ENCODE peak calls at places on chromosomes 4 and X, in eight cellular contexts. C is SJSA1; J is activated naive CD8-positive, alpha-beta T cell treated with anti-CD3 and anti-CD28 coated beads for 36 hours; B is BJ; Q is lower lobe of right lung; F is iris pigment epithelial cell; H is thyroid gland; K is NCI-H460. D is an unnamed sample.
A peak's percentile ranks its signal among the peaks of the same experiment; 100 is the strongest.

GRCh38 chr4:2478220-2478619 is 9.3 kb downstream of the RNF4 start:
- DNase-seq in J (no peak), H (no peak), F (no peak), C (no peak), K (no peak), B (no peak), Q (no peak), D (no peak)

GRCh38 chr4:47032405-47033106 is 1.2 kb downstream of the GABRB1 start:
- DNase-seq in K (peak; percentile 30), C (peak; percentile 42), B (no peak), J (peak; percentile 53), F (peak; percentile 22), H (peak; percentile 52), Q (peak; percentile 61), D (peak; percentile 61)

GRCh38 chr4:28469886-28470285 is 1609.2 kb downstream of the STIM2 start:
- DNase-seq in K (no peak), F (peak; percentile 69), J (no peak), C (no peak), H (no peak), B (no peak), Q (no peak), D (no peak)

GRCh38 chr4:23174179-23174578 is 481.4 kb downstream of the GBA3 start:
- DNase-seq in C (no peak), F (no peak), B (no peak), J (no peak), Q (no peak), H (no peak), K (no peak), D (no peak)

GRCh38 chr4:33696066-33696465 is 2548.2 kb downstream of the ARAP2 start:
- DNase-seq in J (no peak), K (no peak), Q (no peak), B (no peak), F (peak; percentile 16), H (no peak), C (no peak), D (no peak)

GRCh38 chr4:118823471-118823870 is 12.5 kb downstream of the SEC24D start:
- DNase-seq in J (no peak), F (no peak), C (no peak), K (no peak), H (peak; percentile 50), Q (no peak), B (no peak), D (peak; percentile 53)

GRCh38 chrX:71579990-71580380 is 1.7 kb downstream of the GCNA start:
- DNase-seq in C (no peak), B (no peak), K (no peak), J (no peak), H (no peak), Q (no peak), F (no peak), D (no peak)

GRCh38 chr4:1748465-1748995 is 27.2 kb downstream of the TACC3 start:
- DNase-seq in H (peak; percentile 68), K (peak; percentile 64), J (peak; percentile 90), Q (peak; percentile 87), B (no peak), C (peak; percentile 71), F (peak; percentile 48), D (peak; percentile 76)